ENCODE peak calls at places on chromosomes 1 and 21, in eight cellular contexts. N is BE2C; D is GM23248; M is mammary epithelial cell; Q is left ventricle myocardium inferior; U is CD8-positive, alpha-beta memory T cell; Z is hepatocyte; S is aorta. L is an unnamed sample. For H3K4me1, the result is how much of the 10 kb centered on the place peaks cover.

GRCh38 chr1:11845641-11846335 is 1.8 kb downstream of the NPPA start:
- DNase-seq in S (no peak), U (no peak), N (peak), Q (no peak), M (peak), Z (peak), D (peak), L (no peak)

GRCh38 chr1:52288286-52288685 is 77.7 kb downstream of the CC2D1B start:
- DNase-seq in S (no peak), Z (no peak), D (peak), Q (no peak), U (no peak), N (no peak), M (no peak), L (no peak)

GRCh38 chr1:170360601-170361000 is 171.4 kb upstream of the GORAB start:
- DNase-seq in Z (no peak), Q (no peak), U (no peak), N (no peak), S (no peak), M (peak), D (no peak), L (no peak)

GRCh38 chr1:239914827-239915231 is 176.9 kb upstream of the FMN2 start:
- DNase-seq in Z (no peak), Q (no peak), S (no peak), M (peak), D (peak), U (no peak), N (no peak), L (no peak)

GRCh38 chr1:225863167-225863566 is 19.0 kb downstream of the TMEM63A start:
- DNase-seq in N (no peak), U (no peak), Z (no peak), M (no peak), D (no peak), Q (no peak), S (no peak), L (no peak)

GRCh38 chr1:1135339-1136111 is 19.6 kb upstream of the C1orf159 start:
- DNase-seq in Z (no peak), N (no peak), D (no peak), M (no peak), S (no peak), U (no peak), Q (no peak), L (no peak)

GRCh38 chr1:100622037-100622436 is 84.1 kb downstream of the GPR88 start:
- DNase-seq in N (no peak), Q (no peak), Z (peak), U (no peak), D (peak), S (no peak), M (peak), L (no peak)

GRCh38 chr1:18325151-18325550 is 155.6 kb upstream of the KLHDC7A start:
- DNase-seq in S (no peak), M (no peak), N (no peak), U (no peak), Z (no peak), Q (no peak), D (no peak), L (no peak)

GRCh38 chr1:32500387-32501209 is 35.7 kb downstream of the ZBTB8B start:
- DNase-seq in U (no peak), Q (peak), M (peak), Z (peak), S (peak), D (peak), N (peak), L (peak)

GRCh38 chr1:3922201-3922725 is 22.2 kb upstream of the C1orf174 start:
- DNase-seq in N (no peak), Q (no peak), S (no peak), Z (no peak), U (no peak), D (no peak), M (no peak), L (no peak)

DNA sequence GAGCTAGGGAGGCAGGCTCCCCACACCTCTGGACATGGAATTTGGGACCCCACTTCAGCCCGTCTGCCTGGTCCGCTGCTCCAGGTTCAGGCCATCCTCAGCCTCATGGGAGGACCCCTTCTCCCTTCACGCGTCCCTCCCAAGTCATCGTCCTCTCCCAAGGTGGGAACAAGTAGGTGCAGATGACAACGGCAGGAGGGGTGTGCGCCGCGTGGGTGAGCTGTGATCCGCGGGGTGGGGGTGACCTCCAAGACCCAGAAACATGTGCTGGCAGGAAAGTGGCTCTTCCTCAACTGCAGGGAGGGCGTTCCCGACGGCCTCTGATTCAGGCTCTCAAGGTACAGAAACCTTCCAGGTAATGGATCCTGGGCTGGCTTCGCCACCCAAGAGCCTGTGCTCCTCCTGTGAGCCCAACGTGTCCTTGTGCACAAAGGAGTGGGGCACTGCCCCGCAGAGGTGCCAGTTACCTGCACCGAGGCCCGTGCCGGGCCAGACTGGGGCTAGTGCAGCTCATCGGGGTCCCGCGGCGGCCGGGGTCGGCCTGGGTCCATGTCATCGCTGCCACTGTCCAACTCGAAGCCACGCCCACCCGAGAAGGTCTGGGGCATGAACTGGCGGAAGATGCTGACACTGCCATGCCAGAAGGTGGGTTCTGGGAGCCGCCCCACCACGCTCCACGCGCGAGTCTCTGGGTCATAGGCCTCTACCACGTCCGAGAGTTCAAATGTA is 9.6 kb downstream of the KLHL21 start:
- DNase-seq in U (no peak), D (no peak), S (no peak), M (no peak), N (no peak), Z (no peak), Q (no peak), L (no peak)
- H3K4me1 ChIP-seq in U (under half), D (under half), S (under half), M (under half), N (under half), Z (under half), Q (half or more), L (half or more)

DNA sequence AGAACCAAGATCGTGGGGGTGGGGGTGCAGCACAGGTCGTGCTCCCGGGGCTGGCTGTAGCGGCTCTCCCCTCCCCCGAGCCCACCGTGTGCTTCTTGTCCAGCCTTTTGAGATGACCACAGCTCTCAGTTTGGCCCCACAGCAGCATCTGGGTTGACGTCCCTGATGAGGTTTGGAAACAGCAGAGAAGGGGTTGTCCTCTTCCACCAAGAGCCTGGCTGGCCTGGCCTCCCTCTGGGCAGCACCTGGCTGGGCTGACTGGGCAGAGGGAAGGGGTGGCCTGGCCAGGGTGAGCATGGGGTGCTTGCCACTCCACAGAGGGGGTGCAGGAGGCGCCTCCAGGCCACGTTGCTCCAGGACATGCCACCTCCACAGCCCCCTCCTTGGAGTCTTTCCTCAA is 61.5 kb downstream of the SKI start:
- DNase-seq in Z (no peak), U (no peak), D (peak), S (no peak), N (no peak), M (no peak), Q (no peak), L (no peak)
- H3K4me3 ChIP-seq in Z (no peak), U (peak), D (no peak), S (no peak), N (no peak), M (no peak), Q (peak), L (no peak)

GRCh38 chr1:27603320-27603961 is 503 bp downstream of the AHDC1 start:
- DNase-seq in D (peak), Q (peak), N (no peak), U (peak), S (peak), M (no peak), Z (peak), L (peak)

GRCh38 chr1:27600500-27601175 is 3.3 kb downstream of the AHDC1 start:
- DNase-seq in Z (peak), S (no peak), D (no peak), M (no peak), U (no peak), N (peak), Q (no peak), L (no peak)

GRCh38 chr1:27601321-27601770 is 2.6 kb downstream of the AHDC1 start:
- DNase-seq in Q (no peak), N (no peak), S (no peak), D (peak), M (no peak), U (no peak), Z (no peak), L (no peak)

GRCh38 chr1:27602510-27603319 is 1.2 kb downstream of the AHDC1 start:
- DNase-seq in Q (peak), Z (peak), D (peak), U (peak), M (peak), N (no peak), S (peak), L (peak)

GRCh38 chr1:27601771-27602509 is 2.0 kb downstream of the AHDC1 start:
- DNase-seq in Z (peak), U (no peak), D (peak), Q (peak), N (no peak), S (peak), M (peak), L (peak)
- H3K4me1 ChIP-seq in Z (half or more), U (half or more), D (under half), Q (half or more), N (under half), S (under half), M (half or more), L (under half)

DNA sequence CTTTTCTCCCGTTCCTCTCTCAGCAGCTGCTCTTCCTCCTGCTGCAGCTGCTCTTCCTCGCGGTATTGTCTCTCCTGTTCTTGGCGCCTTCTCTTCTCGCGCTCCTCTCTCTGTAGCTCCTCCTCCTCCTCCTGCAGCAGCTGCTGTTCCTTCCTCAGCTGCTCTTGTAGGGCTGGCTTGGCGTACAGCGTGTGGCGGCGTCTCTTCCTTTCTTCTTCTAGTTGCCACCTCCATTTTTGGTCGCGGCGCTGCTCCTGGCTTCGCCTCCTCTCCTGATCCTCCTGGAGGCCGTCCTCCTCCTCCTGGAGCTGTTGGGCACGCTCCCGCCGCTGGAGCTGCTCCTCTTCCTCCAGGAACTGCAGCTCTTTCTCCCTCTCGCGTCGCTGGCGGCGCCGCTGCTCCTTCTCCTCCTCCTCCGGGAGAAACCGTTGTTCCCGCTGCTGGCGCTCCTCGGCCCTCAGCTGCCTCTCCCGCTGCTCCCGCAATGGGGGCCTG is 4.8 kb downstream of the TCHH start:
- DNase-seq in S (peak), N (no peak), Q (peak), Z (peak), D (peak), U (no peak), M (peak), L (no peak)
- H3K4me3 ChIP-seq in S (no peak), N (peak), Q (peak), Z (peak), D (peak), U (peak), M (peak), L (peak)

GRCh38 chr21:45408811-45409261 is 3.9 kb downstream of the COL18A1 start:
- DNase-seq in Z (no peak), S (peak), N (no peak), M (no peak), D (no peak), Q (peak), U (no peak), L (peak)
- H3K4me1 ChIP-seq in Z (half or more), S (under half), N (under half), M (half or more), D (under half), Q (half or more), U (under half), L (under half)

GRCh38 chr1:98323396-98323795 is 338.1 kb upstream of the SNX7 start:
- DNase-seq in D (peak), Q (no peak), M (peak), N (no peak), U (no peak), Z (no peak), S (peak), L (no peak)
- H3K4me3 ChIP-seq in D (peak), Q (no peak), M (no peak), N (no peak), U (no peak), Z (no peak), S (no peak), L (no peak)

GRCh38 chr1:2557146-2558029 is 1.2 kb downstream of the TNFRSF14 start:
- DNase-seq in M (no peak), N (no peak), U (no peak), D (no peak), Z (no peak), Q (no peak), S (peak), L (no peak)
- H3K4me1 ChIP-seq in M (under half), N (under half), U (under half), D (under half), Z (under half), Q (half or more), S (under half), L (under half)

GRCh38 chr1:20788489-20788795 is 1.3 kb upstream of the HP1BP3 start:
- DNase-seq in M (no peak), Z (no peak), D (no peak), N (no peak), Q (no peak), S (no peak), U (no peak), L (no peak)
- H3K4me3 ChIP-seq in M (no peak), Z (no peak), D (peak), N (no peak), Q (no peak), S (no peak), U (no peak), L (no peak)

GRCh38 chr1:110039641-110040040 is 5.2 kb downstream of the STRIP1 start:
- DNase-seq in S (no peak), M (no peak), N (no peak), Q (no peak), U (no peak), D (no peak), Z (no peak), L (no peak)

GRCh38 chr1:110034451-110035235 is at the start of gene STRIP1:
- DNase-seq in Z (peak), S (peak), N (peak), M (peak), Q (peak), U (peak), D (peak), L (peak)

GRCh38 chr1:110040548-110040947 is 6.1 kb downstream of the STRIP1 start:
- DNase-seq in U (no peak), Z (no peak), M (peak), D (peak), Q (no peak), S (no peak), N (no peak), L (no peak)

GRCh38 chr1:110035236-110035752 is 870 bp downstream of the STRIP1 start:
- DNase-seq in S (no peak), Z (peak), U (no peak), N (no peak), M (peak), D (peak), Q (no peak), L (no peak)

DNA sequence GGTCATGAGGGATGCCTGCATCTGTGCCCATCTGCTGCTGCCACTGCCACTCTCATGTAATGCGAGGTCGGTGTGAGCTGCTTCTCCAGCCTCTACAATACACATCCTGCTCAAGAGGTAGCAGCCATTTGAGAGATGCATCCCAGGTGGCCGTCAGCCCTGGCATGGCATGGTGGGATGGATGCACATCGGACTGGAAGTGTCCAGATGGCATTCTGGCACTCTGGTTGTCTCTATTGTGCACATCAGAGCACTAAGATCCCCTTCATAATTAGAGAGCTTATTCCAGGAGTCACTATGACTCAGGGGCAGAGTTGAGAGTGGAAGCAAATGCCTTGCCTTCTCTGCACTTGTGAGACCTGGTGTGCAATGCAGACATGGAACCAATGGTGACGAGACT is 3.8 kb downstream of the STRIP1 start:
- DNase-seq in S (no peak), M (no peak), Z (no peak), N (no peak), Q (no peak), D (no peak), U (no peak), L (no peak)
- H3K4me1 ChIP-seq in S (under half), M (under half), Z (under half), N (under half), Q (under half), D (under half), U (under half), L (under half)